ENCODE peak calls at places on chromosomes 13 and 19, in five cellular contexts. U, J, R, K and Z are unnamed samples. For H3K27me3 and H3K4me1, the result is how much of the 10 kb centered on the place peaks cover.

GRCh38 chr13:28049880-28050871 is 50.2 kb downstream of the FLT3 start:
- DNase-seq in R (no peak), K (no peak), J (no peak), U (no peak), Z (no peak)

GRCh38 chr13:48938308-48938943 is 37.3 kb upstream of the FNDC3A start:
- DNase-seq in R (no peak), J (no peak), K (no peak), U (no peak), Z (no peak)

GRCh38 chr13:46648166-46648607 is 95.2 kb downstream of the LRCH1 start:
- DNase-seq in J (peak), U (no peak), R (no peak), K (no peak), Z (peak)

GRCh38 chr19:50003810-50004419 is 21.3 kb downstream of the VRK3 start:
- DNase-seq in J (peak), K (peak), U (peak), R (no peak), Z (peak)

GRCh38 chr19:7811989-7812388 is 18.0 kb upstream of the EVI5L start:
- DNase-seq in U (no peak), R (no peak), K (no peak), J (no peak), Z (no peak)

GRCh38 chr19:50330365-50331078 is 1.3 kb upstream of the KCNC3 start:
- DNase-seq in K (peak), U (no peak), J (peak), R (peak), Z (peak)

GRCh38 chr13:50519866-50520265 is 323.6 kb downstream of the DLEU7 start:
- DNase-seq in U (no peak), J (no peak), K (no peak), R (no peak), Z (no peak)

GRCh38 chr19:33500586-33500985 is 21.0 kb downstream of the PEPD start:
- DNase-seq in K (peak), U (no peak), R (no peak), J (no peak), Z (no peak)

GRCh38 chr13:48990900-48991299 is 15.2 kb downstream of the FNDC3A start:
- DNase-seq in J (no peak), R (no peak), K (no peak), U (no peak), Z (no peak)

GRCh38 chr13:113724780-113725315 is 34.2 kb upstream of the TMEM255B start:
- DNase-seq in U (peak), J (peak), K (peak), R (peak), Z (peak)

GRCh38 chr13:31625115-31625514 is 114.2 kb upstream of the RXFP2 start:
- DNase-seq in R (no peak), K (no peak), J (no peak), U (no peak), Z (no peak)
- H3K27me3 ChIP-seq in R (under half), K (under half), J (under half), U (under half), Z (under half)

GRCh38 chr19:46785980-46786235 is 2.5 kb downstream of the SLC1A5 start:
- DNase-seq in R (no peak), U (no peak), J (no peak), K (no peak), Z (no peak)
- H3K4me3 ChIP-seq in R (peak), U (peak), J (no peak), K (peak), Z (peak)

GRCh38 chr13:109769275-109769674 is 17.1 kb downstream of the IRS2 start:
- DNase-seq in J (no peak), R (no peak), U (no peak), K (no peak), Z (no peak)

GRCh38 chr13:109767023-109767422 is 19.4 kb downstream of the IRS2 start:
- DNase-seq in K (no peak), U (no peak), R (no peak), J (no peak), Z (no peak)

GRCh38 chr13:109769921-109770320 is 16.5 kb downstream of the IRS2 start:
- DNase-seq in J (no peak), R (no peak), K (no peak), U (no peak), Z (no peak)

GRCh38 chr13:109768616-109769015 is 17.8 kb downstream of the IRS2 start:
- DNase-seq in J (no peak), K (no peak), R (no peak), U (no peak), Z (no peak)

DNA sequence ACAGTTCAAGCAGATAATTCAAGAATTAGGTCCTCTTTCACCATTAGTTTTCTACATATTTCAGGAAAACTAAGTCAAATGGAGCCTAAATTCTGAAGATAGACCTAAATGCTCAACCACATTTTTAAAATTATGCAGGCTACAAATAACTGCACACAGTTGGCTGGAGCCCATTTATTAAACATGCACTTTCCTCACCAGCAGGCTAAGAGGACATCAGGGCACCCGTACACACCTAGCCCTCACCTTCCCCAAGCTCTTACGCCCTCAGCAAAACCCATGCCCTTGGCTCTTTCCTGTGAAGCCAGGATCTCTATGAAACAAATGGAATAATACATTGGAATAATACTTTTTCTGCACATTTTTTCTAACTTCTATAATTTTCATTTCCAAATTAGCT is 18.2 kb downstream of the IRS2 start:
- DNase-seq in U (no peak), K (no peak), J (no peak), R (no peak), Z (no peak)
- H3K4me1 ChIP-seq in U (under half), K (under half), J (under half), R (under half), Z (under half)

GRCh38 chr19:41991025-41991424 is 3.0 kb downstream of the ATP1A3 start:
- DNase-seq in U (no peak), J (no peak), K (peak), R (no peak), Z (no peak)
- H3K27me3 ChIP-seq in U (under half), J (under half), K (under half), R (under half), Z (half or more)

GRCh38 chr19:1648926-1649541 is 3.4 kb downstream of the TCF3 start:
- DNase-seq in R (no peak), U (no peak), J (no peak), K (peak), Z (no peak)
- H3K4me3 ChIP-seq in R (no peak), U (no peak), J (no peak), K (no peak), Z (no peak)